ENCODE peak calls at places on chromosomes 2 and 18, in four cellular contexts. O is upper lobe of left lung, G is sigmoid colon, M is tibial nerve. Q is an unnamed sample.

GRCh38 chr2:225233234-225233633 is 166.3 kb upstream of the NYAP2 start:
- DNase-seq in G (no peak), O (no peak), M (no peak), Q (no peak)

GRCh38 chr18:4333043-4333442 is 122.1 kb downstream of the DLGAP1 start:
- DNase-seq in G (no peak), O (no peak), M (no peak), Q (no peak)

GRCh38 chr18:76750886-76751537 is 71.3 kb upstream of the ZNF236 start:
- DNase-seq in G (no peak), M (no peak), O (no peak), Q (no peak)

GRCh38 chr18:6382968-6383367 is 31.7 kb downstream of the L3MBTL4 start:
- DNase-seq in M (no peak), G (no peak), O (peak), Q (no peak)

GRCh38 chr2:201466050-201466660 is 14.6 kb downstream of the STRADB start:
- DNase-seq in M (no peak), G (no peak), O (no peak), Q (no peak)

GRCh38 chr2:233266481-233266880 is 15.0 kb downstream of the ATG16L1 start:
- DNase-seq in G (no peak), M (no peak), O (no peak), Q (no peak)

GRCh38 chr18:70121842-70122241 is 83.6 kb downstream of the RTTN start:
- DNase-seq in O (no peak), M (no peak), G (no peak), Q (no peak)

GRCh38 chr2:219576505-219577388 is 4.6 kb downstream of the INHA start:
- DNase-seq in G (no peak), M (no peak), O (no peak), Q (no peak)

GRCh38 chr2:68663371-68664156 is 20.2 kb downstream of the PROKR1 start:
- DNase-seq in O (no peak), G (no peak), M (no peak), Q (no peak)

GRCh38 chr2:143558665-143559064 is 429.4 kb downstream of the ARHGAP15 start:
- DNase-seq in G (no peak), M (peak), O (no peak), Q (peak)

GRCh38 chr2:231425811-231426703 is 30.5 kb downstream of the B3GNT7 start:
- DNase-seq in O (no peak), G (no peak), M (no peak), Q (no peak)

GRCh38 chr2:231708773-231709635 is 679 bp downstream of the PTMA start:
- DNase-seq in M (no peak), G (no peak), O (peak), Q (peak)

DNA sequence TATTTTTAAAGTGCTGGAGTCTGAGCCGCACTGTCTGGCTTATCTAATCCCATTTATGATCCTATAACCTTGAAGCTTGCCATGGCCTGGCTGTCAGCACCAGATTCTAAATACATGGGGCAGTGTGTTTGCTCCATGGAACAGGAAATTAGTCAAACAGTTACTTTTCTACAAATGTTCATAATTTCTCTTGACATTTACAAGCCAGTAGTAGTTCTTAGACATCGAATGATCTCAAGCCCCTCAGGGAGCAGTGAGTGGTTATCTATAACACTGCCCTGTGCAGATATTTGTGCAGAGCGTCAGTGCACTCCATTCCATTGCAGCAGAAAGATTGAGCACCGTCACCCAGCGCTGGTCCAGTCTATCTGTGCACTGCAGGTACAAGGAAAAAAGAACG is 205.2 kb downstream of the AGPS start:
- DNase-seq in O (no peak), M (no peak), G (no peak), Q (no peak)
- TF ChIP-seq POLR2A in O (no peak), M (no peak), G (no peak), Q (no peak)

GRCh38 chr2:161136696-161137324 is 23.4 kb upstream of the TANK start:
- DNase-seq in G (no peak), O (peak), M (peak), Q (peak)
- TF ChIP-seq POLR2A in G (no peak), O (no peak), M (peak), Q (peak)

GRCh38 chr2:191010887-191011885 is 2.8 kb downstream of the STAT1 start:
- DNase-seq in M (no peak), O (no peak), G (no peak), Q (no peak)
- TF ChIP-seq POLR2A in M (no peak), O (no peak), G (no peak), Q (no peak)

GRCh38 chr2:99141110-99142108 is at the start of gene C2orf15:
- DNase-seq in O (peak), M (peak), G (peak), Q (peak)
- TF ChIP-seq POLR2A in O (no peak), M (no peak), G (peak), Q (peak)

GRCh38 chr2:96144481-96145027 is 686 bp downstream of the DUSP2 start:
- DNase-seq in G (peak), M (no peak), O (no peak), Q (peak)

GRCh38 chr2:96143848-96144480 is 1.3 kb downstream of the DUSP2 start:
- DNase-seq in O (no peak), M (no peak), G (peak), Q (peak)

GRCh38 chr2:96146151-96146880 is 1.1 kb upstream of the DUSP2 start:
- DNase-seq in O (peak), G (peak), M (no peak), Q (peak)

GRCh38 chr2:96146881-96147592 is 1.8 kb upstream of the DUSP2 start:
- DNase-seq in O (peak), M (no peak), G (peak), Q (peak)

DNA sequence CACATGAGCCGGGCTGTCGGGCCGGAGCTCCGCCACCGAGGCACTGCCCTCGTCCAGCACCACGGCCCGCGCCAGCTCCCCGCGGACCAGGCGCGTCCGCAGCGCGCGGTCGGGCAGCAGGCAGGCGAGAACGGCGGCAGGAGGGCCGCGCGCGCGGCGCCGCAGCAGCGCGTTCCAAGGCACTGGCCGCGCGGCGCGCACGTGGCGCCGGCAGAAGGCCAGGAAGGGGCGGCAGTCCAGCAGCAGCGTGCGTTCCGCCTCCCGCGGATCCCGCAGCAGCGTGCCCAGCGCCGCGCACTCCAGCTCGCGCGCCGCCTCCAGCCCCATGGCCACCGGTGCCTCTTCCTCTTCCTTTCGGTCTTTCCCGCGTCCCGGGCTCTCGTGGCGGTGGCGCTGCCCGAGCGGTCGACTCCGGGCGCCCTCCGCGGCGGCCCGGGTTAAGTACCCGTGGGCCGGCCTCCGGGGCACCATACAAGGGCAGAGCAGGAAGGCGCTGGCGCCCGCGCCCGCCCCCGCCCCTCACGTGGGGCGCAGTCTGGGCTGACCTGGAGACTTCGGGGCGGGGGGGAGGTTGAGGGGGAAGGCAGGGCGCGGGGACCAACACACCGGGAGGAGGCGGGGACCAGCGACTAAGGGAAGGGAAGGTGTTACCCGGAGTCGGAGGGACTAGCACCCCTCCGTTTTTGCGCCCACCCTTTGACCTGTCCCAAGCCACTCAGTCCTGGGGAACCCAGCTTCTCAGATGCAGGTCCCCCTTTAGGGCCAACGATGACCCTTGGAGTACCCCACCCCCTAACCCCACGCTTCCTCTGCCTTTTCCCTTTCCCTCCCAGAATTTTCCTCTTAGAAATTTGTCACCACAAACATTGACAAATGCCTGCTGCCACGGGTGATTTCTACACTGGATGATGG is at the start of gene DUSP2:
- DNase-seq in O (peak), G (peak), M (peak), Q (peak)
- TF ChIP-seq POLR2A in O (no peak), G (no peak), M (no peak), Q (peak)

DNA sequence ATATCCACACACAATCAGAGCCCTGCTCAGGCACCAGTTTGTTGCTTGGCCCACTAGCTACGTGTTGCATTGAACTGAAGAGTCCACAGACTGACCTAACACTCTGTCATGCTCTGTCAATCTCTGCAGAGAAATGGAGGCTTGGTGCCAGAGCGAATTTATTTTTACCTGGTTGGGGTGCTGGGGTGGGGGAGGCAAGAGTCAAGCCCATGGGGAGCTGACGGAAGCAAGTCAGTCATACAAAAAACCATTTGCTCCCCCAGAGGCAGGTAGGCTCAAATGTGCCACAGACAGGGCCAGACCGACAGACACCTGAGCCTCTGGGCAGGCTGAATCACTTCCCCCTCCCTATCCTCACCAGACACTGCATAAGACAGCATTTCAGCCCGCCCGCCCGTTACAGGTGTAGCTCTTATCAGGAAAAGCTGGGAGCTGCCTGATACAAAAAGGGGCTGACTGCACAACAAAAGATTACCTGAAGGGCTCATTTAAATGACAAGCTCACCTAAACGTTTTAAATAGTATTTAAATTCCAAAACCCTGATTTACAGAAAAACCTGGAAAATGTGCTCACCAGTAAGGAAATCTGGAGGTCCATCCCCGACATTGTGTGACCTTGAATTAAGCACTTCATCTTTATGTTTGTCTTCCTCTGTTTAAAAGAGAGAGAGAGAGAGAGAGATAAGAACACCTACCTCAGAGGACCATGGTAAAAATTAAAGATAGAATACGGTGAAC is 2.1 kb upstream of the PCBP1 start:
- DNase-seq in G (peak), O (peak), M (peak), Q (peak)
- TF ChIP-seq POLR2A in G (no peak), O (no peak), M (no peak), Q (no peak)

DNA sequence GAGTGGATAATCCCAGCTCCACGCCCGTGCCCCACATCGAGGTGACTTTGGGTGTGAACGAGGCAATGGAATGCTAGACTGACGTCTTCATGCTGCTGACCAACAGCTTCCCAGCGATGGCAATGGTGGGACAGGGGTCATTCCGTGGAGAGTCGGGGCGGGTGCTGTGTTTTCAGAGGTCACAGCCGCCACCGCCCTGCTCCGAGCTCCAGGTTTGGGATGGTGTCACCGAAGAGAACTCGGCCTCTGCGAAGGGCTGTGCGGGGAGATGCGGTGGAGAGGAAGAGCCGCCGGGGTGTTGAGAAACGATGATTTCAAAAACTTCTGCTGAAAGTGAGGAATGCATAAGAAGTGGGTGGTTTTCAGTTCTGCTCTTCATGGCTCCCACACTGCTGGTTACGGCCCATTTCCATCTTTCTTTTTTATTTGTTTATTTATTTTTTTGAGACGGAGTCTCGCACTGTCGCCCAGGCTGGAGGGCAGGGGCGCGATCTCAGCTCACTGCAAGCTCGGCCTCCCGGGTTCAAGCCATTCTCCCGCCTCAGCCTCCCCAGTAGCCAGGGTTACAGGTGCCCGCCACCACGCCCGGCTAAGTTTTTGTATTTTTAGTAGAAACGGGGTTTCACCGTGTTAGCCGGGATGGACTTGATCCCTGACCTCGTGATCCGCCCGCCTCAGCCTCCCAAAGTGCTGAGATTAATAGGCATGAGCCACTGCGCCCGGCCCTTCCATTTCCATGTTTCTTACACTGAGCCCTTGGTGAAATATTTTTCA is 142.6 kb downstream of the RTP5 start:
- DNase-seq in G (peak), O (no peak), M (no peak), Q (no peak)
- TF ChIP-seq POLR2A in G (no peak), O (no peak), M (no peak), Q (no peak)

Q was measured in erythroblast.